ENCODE peak calls at places on chromosome 6, in seven cellular contexts. One of them, this sample, is unnamed.

GRCh38 chr6:26199057-26199772 is 112.0 kb downstream of the HFE start:
- DNase-seq in mammary epithelial cell: peak; percentile 94
- DNase-seq in CD8-positive, alpha-beta T cell: peak; percentile 72
- DNase-seq in CD4-positive, alpha-beta memory T cell: peak; percentile 93
- DNase-seq in GM23248: peak; percentile 92
- DNase-seq in pancreas: peak; percentile 57
- DNase-seq in WERI-Rb-1: no peak
- DNase-seq in this sample: peak; percentile 97

GRCh38 chr6:125268765-125269164 is 33.0 kb downstream of the HDDC2 start:
- DNase-seq in WERI-Rb-1: no peak
- DNase-seq in CD4-positive, alpha-beta memory T cell: no peak
- DNase-seq in CD8-positive, alpha-beta T cell: no peak
- DNase-seq in pancreas: no peak
- DNase-seq in mammary epithelial cell: no peak
- DNase-seq in GM23248: no peak
- DNase-seq in this sample: no peak

GRCh38 chr6:1227935-1228753 is 83.8 kb upstream of the FOXQ1 start:
- DNase-seq in GM23248: no peak
- DNase-seq in CD4-positive, alpha-beta memory T cell: no peak
- DNase-seq in CD8-positive, alpha-beta T cell: no peak
- DNase-seq in WERI-Rb-1: no peak
- DNase-seq in pancreas: no peak
- DNase-seq in mammary epithelial cell: peak; percentile 12
- DNase-seq in this sample: no peak

GRCh38 chr6:157613011-157613522 is 210.0 kb upstream of the SNX9 start:
- DNase-seq in GM23248: peak; percentile 97
- DNase-seq in WERI-Rb-1: no peak
- DNase-seq in mammary epithelial cell: peak; percentile 87
- DNase-seq in pancreas: no peak
- DNase-seq in CD8-positive, alpha-beta T cell: no peak
- DNase-seq in CD4-positive, alpha-beta memory T cell: no peak
- DNase-seq in this sample: peak; percentile 91

GRCh38 chr6:16243055-16243454 is 4.7 kb downstream of the GMPR start:
- DNase-seq in CD8-positive, alpha-beta T cell: no peak
- DNase-seq in mammary epithelial cell: peak; percentile 89
- DNase-seq in WERI-Rb-1: no peak
- DNase-seq in CD4-positive, alpha-beta memory T cell: no peak
- DNase-seq in GM23248: peak; percentile 69
- DNase-seq in pancreas: no peak
- DNase-seq in this sample: peak; percentile 80

GRCh38 chr6:35192301-35192860 is 21.4 kb upstream of the SCUBE3 start:
- DNase-seq in WERI-Rb-1: no peak
- DNase-seq in GM23248: no peak
- DNase-seq in CD4-positive, alpha-beta memory T cell: no peak
- DNase-seq in pancreas: no peak
- DNase-seq in CD8-positive, alpha-beta T cell: no peak
- DNase-seq in mammary epithelial cell: no peak
- DNase-seq in this sample: no peak

GRCh38 chr6:36358235-36358915 is 21.7 kb upstream of the BNIP5 start:
- DNase-seq in CD8-positive, alpha-beta T cell: no peak
- DNase-seq in CD4-positive, alpha-beta memory T cell: no peak
- DNase-seq in mammary epithelial cell: no peak
- DNase-seq in pancreas: peak; percentile 68
- DNase-seq in WERI-Rb-1: no peak
- DNase-seq in GM23248: no peak
- DNase-seq in this sample: peak; percentile 95

GRCh38 chr6:149259753-149260152 is 57.8 kb upstream of the TAB2 start:
- DNase-seq in GM23248: no peak
- DNase-seq in CD4-positive, alpha-beta memory T cell: no peak
- DNase-seq in mammary epithelial cell: no peak
- DNase-seq in CD8-positive, alpha-beta T cell: no peak
- DNase-seq in WERI-Rb-1: no peak
- DNase-seq in pancreas: no peak
- DNase-seq in this sample: no peak

GRCh38 chr6:50995036-50995435 is 176.4 kb downstream of the TFAP2B start:
- DNase-seq in CD8-positive, alpha-beta T cell: no peak
- DNase-seq in CD4-positive, alpha-beta memory T cell: no peak
- DNase-seq in pancreas: no peak
- DNase-seq in WERI-Rb-1: no peak
- DNase-seq in GM23248: no peak
- DNase-seq in mammary epithelial cell: no peak
- DNase-seq in this sample: no peak

GRCh38 chr6:159830481-159831372 is 30.7 kb downstream of the PNLDC1 start:
- DNase-seq in CD8-positive, alpha-beta T cell: no peak
- DNase-seq in WERI-Rb-1: no peak
- DNase-seq in pancreas: no peak
- DNase-seq in CD4-positive, alpha-beta memory T cell: no peak
- DNase-seq in GM23248: no peak
- DNase-seq in mammary epithelial cell: no peak
- DNase-seq in this sample: no peak

GRCh38 chr6:100099189-100100074 is 105.4 kb upstream of the MCHR2 start:
- DNase-seq in GM23248: peak; percentile 67
- DNase-seq in mammary epithelial cell: no peak
- DNase-seq in pancreas: no peak
- DNase-seq in WERI-Rb-1: no peak
- DNase-seq in CD8-positive, alpha-beta T cell: no peak
- DNase-seq in CD4-positive, alpha-beta memory T cell: no peak
- DNase-seq in this sample: peak; percentile 58

GRCh38 chr6:111750753-111751684 is 122.2 kb downstream of the FYN start:
- DNase-seq in mammary epithelial cell: no peak
- DNase-seq in pancreas: no peak
- DNase-seq in CD8-positive, alpha-beta T cell: peak; percentile 73
- DNase-seq in GM23248: no peak
- DNase-seq in WERI-Rb-1: no peak
- DNase-seq in CD4-positive, alpha-beta memory T cell: peak; percentile 87
- DNase-seq in this sample: peak; percentile 90

GRCh38 chr6:53474010-53474409 is 70.9 kb downstream of the GCLC start:
- DNase-seq in CD8-positive, alpha-beta T cell: no peak
- DNase-seq in GM23248: no peak
- DNase-seq in mammary epithelial cell: peak; percentile 21
- DNase-seq in CD4-positive, alpha-beta memory T cell: no peak
- DNase-seq in WERI-Rb-1: no peak
- DNase-seq in pancreas: no peak
- DNase-seq in this sample: no peak

GRCh38 chr6:25239059-25239458 is 40.1 kb upstream of the CARMIL1 start:
- DNase-seq in GM23248: no peak
- DNase-seq in CD4-positive, alpha-beta memory T cell: no peak
- DNase-seq in mammary epithelial cell: no peak
- DNase-seq in CD8-positive, alpha-beta T cell: no peak
- DNase-seq in WERI-Rb-1: no peak
- DNase-seq in pancreas: no peak
- DNase-seq in this sample: no peak

GRCh38 chr6:164322533-164322932 is 908.0 kb downstream of the QKI start:
- DNase-seq in WERI-Rb-1: no peak
- DNase-seq in CD4-positive, alpha-beta memory T cell: no peak
- DNase-seq in pancreas: no peak
- DNase-seq in GM23248: peak; percentile 71
- DNase-seq in mammary epithelial cell: peak; percentile 1
- DNase-seq in CD8-positive, alpha-beta T cell: no peak
- DNase-seq in this sample: peak; percentile 94

GRCh38 chr6:55726144-55726543 is 147.2 kb upstream of the HMGCLL1 start:
- DNase-seq in pancreas: no peak
- DNase-seq in CD8-positive, alpha-beta T cell: no peak
- DNase-seq in CD4-positive, alpha-beta memory T cell: no peak
- DNase-seq in mammary epithelial cell: no peak
- DNase-seq in GM23248: no peak
- DNase-seq in WERI-Rb-1: no peak
- DNase-seq in this sample: no peak

GRCh38 chr6:26360451-26361416 is 4.3 kb upstream of the BTN3A2 start:
- DNase-seq in mammary epithelial cell: no peak
- DNase-seq in GM23248: no peak
- DNase-seq in CD8-positive, alpha-beta T cell: peak; percentile 26
- DNase-seq in WERI-Rb-1: no peak
- DNase-seq in CD4-positive, alpha-beta memory T cell: peak; percentile 40
- DNase-seq in pancreas: no peak
- DNase-seq in this sample: no peak

GRCh38 chr6:169654590-169655391 is 47.0 kb downstream of the WDR27 start:
- DNase-seq in mammary epithelial cell: peak; percentile 67
- DNase-seq in CD8-positive, alpha-beta T cell: peak; percentile 80
- DNase-seq in WERI-Rb-1: peak; percentile 68
- DNase-seq in GM23248: no peak
- DNase-seq in pancreas: peak; percentile 78
- DNase-seq in CD4-positive, alpha-beta memory T cell: peak; percentile 80
- DNase-seq in this sample: peak; percentile 59

DNA sequence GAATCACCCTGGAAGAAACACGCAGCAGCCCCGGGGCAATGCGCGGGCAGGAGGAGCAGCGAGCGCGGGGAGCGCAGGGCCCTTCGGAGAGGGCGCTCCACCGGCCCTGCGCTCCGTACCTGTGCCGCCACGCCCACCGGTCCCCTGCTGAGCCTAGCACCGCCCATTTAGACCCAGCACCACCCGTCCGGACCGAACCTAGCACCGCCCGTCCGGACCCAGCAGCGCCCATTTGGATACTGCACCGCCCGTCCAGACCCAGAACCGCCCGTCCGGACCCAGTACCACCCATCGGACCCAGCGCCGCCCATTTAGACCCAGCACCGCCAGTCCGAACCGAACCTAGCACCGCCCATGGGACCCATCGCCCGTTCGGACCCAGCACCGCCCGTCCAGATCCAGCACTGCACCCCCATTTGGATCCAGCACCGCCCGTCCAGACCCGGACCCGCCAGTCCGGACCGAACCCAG is 917 bp upstream of the AFDN start:
- DNase-seq in CD4-positive, alpha-beta memory T cell: peak; percentile 6
- DNase-seq in WERI-Rb-1: no peak
- DNase-seq in CD8-positive, alpha-beta T cell: no peak
- DNase-seq in mammary epithelial cell: peak; percentile 53
- DNase-seq in GM23248: peak; percentile 76
- DNase-seq in pancreas: peak; percentile 74
- DNase-seq in this sample: peak; percentile 54
- H3K4me3 ChIP-seq in CD4-positive, alpha-beta memory T cell: peak overlapping the region; percentile 52
- H3K4me3 ChIP-seq in WERI-Rb-1: peak overlapping the region; percentile 98
- H3K4me3 ChIP-seq in CD8-positive, alpha-beta T cell: peak overlapping the region; percentile 69
- H3K4me3 ChIP-seq in mammary epithelial cell: peak overlapping the region; percentile 96
- H3K4me3 ChIP-seq in GM23248: peak overlapping the region; percentile 86
- H3K4me3 ChIP-seq in pancreas: peak overlapping the region; percentile 59
- H3K4me3 ChIP-seq in this sample: peak overlapping the region; percentile 88

GRCh38 chr6:75204959-75205775 is 686 bp downstream of the COL12A1 start:
- DNase-seq in CD4-positive, alpha-beta memory T cell: no peak
- DNase-seq in GM23248: peak; percentile 90
- DNase-seq in WERI-Rb-1: no peak
- DNase-seq in pancreas: no peak
- DNase-seq in CD8-positive, alpha-beta T cell: peak; percentile 26
- DNase-seq in mammary epithelial cell: peak; percentile 54
- DNase-seq in this sample: peak; percentile 79

GRCh38 chr6:75204222-75204958 is 1.5 kb downstream of the COL12A1 start:
- DNase-seq in CD8-positive, alpha-beta T cell: peak; percentile 19
- DNase-seq in GM23248: peak; percentile 97
- DNase-seq in mammary epithelial cell: peak; percentile 83
- DNase-seq in pancreas: peak; percentile 70
- DNase-seq in WERI-Rb-1: peak; percentile 54
- DNase-seq in CD4-positive, alpha-beta memory T cell: peak; percentile 17
- DNase-seq in this sample: peak; percentile 96

GRCh38 chr6:75201901-75202672 is 3.8 kb downstream of the COL12A1 start:
- DNase-seq in WERI-Rb-1: peak; percentile 11
- DNase-seq in CD8-positive, alpha-beta T cell: peak; percentile 14
- DNase-seq in GM23248: peak; percentile 63
- DNase-seq in mammary epithelial cell: peak; percentile 66
- DNase-seq in CD4-positive, alpha-beta memory T cell: no peak
- DNase-seq in pancreas: no peak
- DNase-seq in this sample: peak; percentile 23

GRCh38 chr6:75202676-75203131 is 3.1 kb downstream of the COL12A1 start:
- DNase-seq in mammary epithelial cell: peak; percentile 86
- DNase-seq in CD8-positive, alpha-beta T cell: no peak
- DNase-seq in pancreas: no peak
- DNase-seq in CD4-positive, alpha-beta memory T cell: no peak
- DNase-seq in GM23248: peak; percentile 52
- DNase-seq in WERI-Rb-1: no peak
- DNase-seq in this sample: peak; percentile 39

DNA sequence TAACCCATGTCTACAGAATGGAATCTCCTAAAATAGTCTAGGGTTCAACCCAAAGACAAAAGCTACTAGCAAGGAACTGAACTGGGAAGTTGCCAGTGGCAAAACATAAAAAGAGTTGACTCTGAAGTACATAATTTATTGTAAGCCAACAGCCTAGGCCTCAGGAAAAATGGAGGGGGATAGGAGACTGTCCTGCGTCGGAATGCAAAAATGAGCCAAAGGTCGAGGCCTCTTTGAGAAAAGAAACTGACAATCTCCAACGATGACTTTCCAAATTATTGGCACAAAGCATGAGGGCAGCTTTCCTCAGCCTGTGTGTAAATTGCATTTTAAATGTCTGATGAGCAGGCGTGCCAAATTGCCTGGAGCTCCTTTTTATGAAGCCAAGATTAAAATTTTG is 2.1 kb downstream of the COL12A1 start:
- DNase-seq in CD4-positive, alpha-beta memory T cell: no peak
- DNase-seq in WERI-Rb-1: no peak
- DNase-seq in pancreas: no peak
- DNase-seq in mammary epithelial cell: no peak
- DNase-seq in GM23248: peak; percentile 69
- DNase-seq in CD8-positive, alpha-beta T cell: no peak
- DNase-seq in this sample: peak; percentile 64
- H3K4me3 ChIP-seq in CD4-positive, alpha-beta memory T cell: no peak overlapping the region
- H3K4me3 ChIP-seq in WERI-Rb-1: no peak overlapping the region
- H3K4me3 ChIP-seq in pancreas: no peak overlapping the region
- H3K4me3 ChIP-seq in mammary epithelial cell: peak overlapping the region; percentile 34
- H3K4me3 ChIP-seq in GM23248: peak overlapping the region; percentile 98
- H3K4me3 ChIP-seq in CD8-positive, alpha-beta T cell: no peak overlapping the region
- H3K4me3 ChIP-seq in this sample: peak overlapping the region; percentile 19

GRCh38 chr6:27541212-27541931 is 68.5 kb upstream of the ZNF184 start:
- DNase-seq in GM23248: no peak
- DNase-seq in CD8-positive, alpha-beta T cell: no peak
- DNase-seq in pancreas: no peak
- DNase-seq in WERI-Rb-1: no peak
- DNase-seq in mammary epithelial cell: peak; percentile 52
- DNase-seq in CD4-positive, alpha-beta memory T cell: no peak
- DNase-seq in this sample: no peak
- H3K4me3 ChIP-seq in GM23248: no peak overlapping the region
- H3K4me3 ChIP-seq in CD8-positive, alpha-beta T cell: no peak overlapping the region
- H3K4me3 ChIP-seq in pancreas: no peak overlapping the region
- H3K4me3 ChIP-seq in WERI-Rb-1: no peak overlapping the region
- H3K4me3 ChIP-seq in mammary epithelial cell: no peak overlapping the region
- H3K4me3 ChIP-seq in CD4-positive, alpha-beta memory T cell: no peak overlapping the region
- H3K4me3 ChIP-seq in this sample: no peak overlapping the region

DNA sequence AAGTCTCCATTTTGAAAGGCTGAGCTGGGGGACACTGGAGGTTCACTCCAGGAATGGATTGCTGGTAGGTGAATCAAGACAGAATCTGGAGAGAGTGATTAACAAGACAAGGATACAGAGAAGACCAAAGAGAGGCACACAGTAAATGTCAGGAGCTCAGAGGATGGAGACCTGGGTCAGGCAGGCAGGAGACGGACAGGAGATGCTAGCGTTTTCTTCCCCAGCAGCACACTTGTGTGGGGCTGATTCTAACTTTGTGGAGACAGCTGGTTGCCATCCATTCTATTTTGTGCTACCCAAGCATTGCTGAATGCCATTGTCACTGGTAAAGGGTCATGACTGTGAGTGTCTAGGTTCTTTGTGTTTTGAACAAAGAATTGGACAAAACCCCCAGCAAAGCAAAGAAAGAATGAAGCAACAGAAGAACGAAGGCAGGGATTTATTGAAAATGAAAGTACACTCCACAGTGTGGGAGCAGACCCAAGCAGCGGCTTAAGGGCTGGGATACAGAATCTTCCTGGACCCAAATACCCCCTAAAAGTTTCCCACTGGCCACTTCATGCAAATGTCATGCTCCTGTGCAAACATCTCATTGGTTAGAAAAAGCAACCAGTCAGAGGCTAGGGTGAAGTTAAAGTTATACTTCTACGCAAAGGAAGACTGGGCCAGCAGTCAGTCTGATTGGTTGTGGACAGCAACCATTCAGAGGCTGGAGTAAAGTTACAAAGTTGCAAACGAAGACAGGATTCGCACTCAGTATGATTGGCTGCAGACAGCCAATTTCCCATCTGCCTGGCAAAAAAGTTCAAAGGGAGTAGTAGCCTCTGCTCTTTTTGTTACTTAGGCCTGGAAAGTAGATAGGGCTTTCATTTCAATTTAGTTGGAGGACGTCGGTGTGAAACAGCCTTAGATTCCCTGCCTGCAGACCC is 17.5 kb downstream of the PTK7 start:
- DNase-seq in pancreas: no peak
- DNase-seq in CD4-positive, alpha-beta memory T cell: no peak
- DNase-seq in mammary epithelial cell: peak; percentile 78
- DNase-seq in GM23248: peak; percentile 90
- DNase-seq in CD8-positive, alpha-beta T cell: no peak
- DNase-seq in WERI-Rb-1: no peak
- DNase-seq in this sample: peak; percentile 90
- H3K4me3 ChIP-seq in pancreas: no peak overlapping the region
- H3K4me3 ChIP-seq in CD4-positive, alpha-beta memory T cell: no peak overlapping the region
- H3K4me3 ChIP-seq in mammary epithelial cell: peak overlapping the region; percentile 27
- H3K4me3 ChIP-seq in GM23248: peak overlapping the region; percentile 73
- H3K4me3 ChIP-seq in CD8-positive, alpha-beta T cell: no peak overlapping the region
- H3K4me3 ChIP-seq in WERI-Rb-1: no peak overlapping the region
- H3K4me3 ChIP-seq in this sample: no peak overlapping the region

This sample was measured in cardiac fibroblast.